ENCODE peak calls at places on chromosome 2, in eight cellular contexts. U, T, I, C, X, D, K and Z are unnamed samples.

GRCh38 chr2:203533696-203534471 is 1.2 kb downstream of the RAPH1 start:
- DNase-seq in U (peak), T (no peak), I (no peak), C (peak), X (no peak), D (no peak), K (no peak), Z (no peak)

GRCh38 chr2:30511122-30512083 is 64.4 kb downstream of the LCLAT1 start:
- DNase-seq in U (no peak), T (peak), I (peak), C (peak), X (no peak), D (peak), K (no peak), Z (peak)

GRCh38 chr2:69466728-69467127 is 29.5 kb upstream of the NFU1 start:
- DNase-seq in U (no peak), T (no peak), I (no peak), C (no peak), X (no peak), D (no peak), K (no peak), Z (no peak)

GRCh38 chr2:47249427-47249826 is 94.3 kb upstream of the STPG4 start:
- DNase-seq in U (no peak), T (no peak), I (no peak), C (peak), X (no peak), D (no peak), K (no peak), Z (no peak)

GRCh38 chr2:23280401-23280800 is 104.6 kb upstream of the KLHL29 start:
- DNase-seq in U (no peak), T (no peak), I (no peak), C (no peak), X (no peak), D (no peak), K (no peak), Z (no peak)

GRCh38 chr2:216115224-216115582 is 6.1 kb downstream of the XRCC5 start:
- DNase-seq in U (no peak), T (no peak), I (peak), C (no peak), X (no peak), D (no peak), K (no peak), Z (no peak)

GRCh38 chr2:238168196-238168815 is 9.5 kb downstream of the ERFE start:
- DNase-seq in U (no peak), T (no peak), I (no peak), C (no peak), X (peak), D (peak), K (no peak), Z (no peak)

GRCh38 chr2:183950673-183951072 is 647.7 kb upstream of the ZNF804A start:
- DNase-seq in U (no peak), T (no peak), I (no peak), C (no peak), X (no peak), D (no peak), K (no peak), Z (no peak)

GRCh38 chr2:238320648-238321281 is 447 bp downstream of the TRAF3IP1 start:
- DNase-seq in U (no peak), T (no peak), I (no peak), C (no peak), X (no peak), D (no peak), K (no peak), Z (no peak)

GRCh38 chr2:173963817-173964564 is 1.2 kb downstream of the SP3 start:
- DNase-seq in U (no peak), T (peak), I (peak), C (peak), X (peak), D (peak), K (peak), Z (peak)